ENCODE peak calls at places on chromosomes 1 and 21, in seven cellular contexts. O is ovary, S is GM23248, H is thoracic aorta, T is kidney, E is GM23338, N is heart left ventricle. Q is an unnamed sample.

GRCh38 chr1:233197940-233198339 is 97.6 kb downstream of the PCNX2 start:
- DNase-seq in O (no peak), E (no peak), T (no peak), S (no peak), H (no peak), N (no peak), Q (no peak)

GRCh38 chr1:8359617-8360481 is 41.9 kb downstream of the SLC45A1 start:
- DNase-seq in H (no peak), N (no peak), S (no peak), T (no peak), O (peak; percentile 26), E (no peak), Q (no peak)

GRCh38 chr1:34408011-34408410 is 231.3 kb downstream of the C1orf94 start:
- DNase-seq in N (no peak), S (peak; percentile 66), O (no peak), H (no peak), T (no peak), E (no peak), Q (no peak)

GRCh38 chr1:223319373-223319772 is 44.6 kb downstream of the SUSD4 start:
- DNase-seq in T (no peak), O (no peak), N (no peak), H (no peak), S (no peak), E (no peak), Q (no peak)

GRCh38 chr21:36747815-36748381 is 49.0 kb downstream of the SIM2 start:
- DNase-seq in N (peak; percentile 39), H (no peak), T (no peak), S (peak; percentile 68), O (no peak), E (peak; percentile 85), Q (peak; percentile 62)

GRCh38 chr1:119531606-119532323 is 24.8 kb downstream of the HSD3B1 start:
- DNase-seq in E (no peak), H (no peak), T (no peak), S (peak; percentile 56), O (no peak), N (no peak), Q (no peak)

GRCh38 chr1:2941040-2941439 is 80.2 kb upstream of the ACTRT2 start:
- DNase-seq in O (no peak), T (no peak), S (no peak), N (no peak), E (no peak), H (no peak), Q (no peak)

GRCh38 chr21:25342811-25343210 is 264.5 kb downstream of the MRPL39 start:
- DNase-seq in E (no peak), T (no peak), N (no peak), S (peak; percentile 43), O (no peak), H (no peak), Q (no peak)

GRCh38 chr21:45441431-45442255 is 36.7 kb downstream of the COL18A1 start:
- DNase-seq in T (peak; percentile 71), H (no peak), S (no peak), N (no peak), O (no peak), E (no peak), Q (no peak)

GRCh38 chr21:19198801-19199200 is 795.2 kb upstream of the TMPRSS15 start:
- DNase-seq in E (peak; percentile 13), S (no peak), T (no peak), H (no peak), N (no peak), O (no peak), Q (no peak)

GRCh38 chr1:215637041-215637573 is 70.0 kb downstream of the KCTD3 start:
- DNase-seq in O (no peak), T (no peak), S (peak; percentile 80), H (peak; percentile 9), E (no peak), N (no peak), Q (no peak)

GRCh38 chr1:181990730-181991129 is 70.8 kb downstream of the ZNF648 start:
- DNase-seq in N (no peak), E (no peak), H (no peak), S (no peak), O (no peak), T (no peak), Q (no peak)

GRCh38 chr1:89841507-89841906 is 20.7 kb downstream of the LRRC8D start:
- DNase-seq in S (no peak), N (no peak), E (no peak), O (no peak), H (no peak), T (no peak), Q (no peak)

DNA sequence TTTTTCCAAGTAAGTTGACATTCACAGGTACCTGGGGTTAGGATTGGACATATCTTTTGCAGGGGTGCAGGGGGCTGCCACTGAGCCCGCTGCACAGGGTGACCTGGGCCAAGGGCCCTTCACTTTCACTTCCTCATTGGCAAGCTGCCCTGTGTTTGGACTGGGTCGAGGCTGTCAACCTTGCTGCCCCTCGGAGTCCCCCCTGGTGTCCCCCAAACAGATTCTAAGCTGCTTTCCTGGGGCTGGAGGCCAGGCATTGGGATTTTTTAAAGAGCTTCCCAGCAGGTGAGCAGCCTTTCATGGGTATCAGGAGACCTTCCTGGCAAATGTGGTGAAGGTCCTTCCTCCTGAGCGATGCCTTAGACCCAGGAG is 7.9 kb upstream of the UMODL1 start:
- DNase-seq in H (no peak), T (peak; percentile 67), S (no peak), E (no peak), N (no peak), O (no peak), Q (no peak)
- H3K4me3 ChIP-seq in H (peak overlapping the region; percentile 5), T (no peak overlapping the region), S (no peak overlapping the region), E (no peak overlapping the region), N (no peak overlapping the region), O (no peak overlapping the region), Q (no peak overlapping the region)

DNA sequence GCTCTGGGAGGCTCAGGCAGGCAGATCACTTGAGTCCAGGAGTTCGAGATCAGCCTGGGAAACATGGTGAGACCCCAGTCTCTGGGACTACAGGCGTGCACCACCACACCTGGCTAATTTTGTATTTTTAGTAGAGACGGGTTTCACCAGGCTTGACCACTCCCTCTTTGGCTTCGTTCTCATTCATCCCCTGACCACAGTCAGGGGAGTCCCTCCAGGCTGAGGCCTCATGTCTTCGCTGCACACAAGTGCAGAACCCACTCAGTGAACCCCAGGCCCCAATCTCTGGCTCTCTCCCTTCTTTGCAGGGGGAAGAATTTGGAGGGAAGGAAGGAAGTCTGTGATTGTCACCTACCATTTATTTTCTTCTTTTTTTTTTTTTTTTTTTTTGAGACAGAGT is 9.2 kb upstream of the RPS6KA1 start:
- DNase-seq in T (peak; percentile 34), S (no peak), E (no peak), O (no peak), H (no peak), N (no peak), Q (no peak)
- H3K4me1 ChIP-seq in T (no peaks in the 10 kb centered on the region), S (no peaks in the 10 kb centered on the region), E (peaks cover 8% of the 10 kb centered on the region), O (no peaks in the 10 kb centered on the region), H (no peaks in the 10 kb centered on the region), N (no peaks in the 10 kb centered on the region), Q (peaks cover 4% of the 10 kb centered on the region)

DNA sequence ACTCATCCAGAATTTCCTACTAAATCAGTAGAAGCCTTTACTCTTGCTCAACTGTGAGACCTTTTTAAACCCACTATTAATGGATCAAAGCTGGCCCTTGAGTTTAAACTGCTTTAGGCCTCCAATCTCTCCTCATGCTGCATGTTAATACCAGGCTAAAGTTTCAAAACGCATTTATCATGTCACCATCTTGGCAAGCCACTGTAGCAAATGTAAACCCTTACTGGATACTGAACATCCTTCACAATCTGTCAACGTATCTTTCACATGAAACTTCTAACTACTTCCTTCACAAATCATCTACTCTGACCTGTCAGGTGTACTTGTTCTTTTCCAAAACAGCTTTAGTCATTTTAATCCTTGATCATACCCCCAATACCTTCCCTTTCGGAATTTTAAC is 3.0 kb downstream of the PAXBP1 start:
- DNase-seq in N (no peak), H (no peak), E (no peak), O (no peak), T (no peak), S (no peak), Q (no peak)
- H3K4me3 ChIP-seq in N (no peak overlapping the region), H (no peak overlapping the region), E (peak overlapping the region; percentile 83), O (no peak overlapping the region), T (no peak overlapping the region), S (peak overlapping the region; percentile 80), Q (no peak overlapping the region)

DNA sequence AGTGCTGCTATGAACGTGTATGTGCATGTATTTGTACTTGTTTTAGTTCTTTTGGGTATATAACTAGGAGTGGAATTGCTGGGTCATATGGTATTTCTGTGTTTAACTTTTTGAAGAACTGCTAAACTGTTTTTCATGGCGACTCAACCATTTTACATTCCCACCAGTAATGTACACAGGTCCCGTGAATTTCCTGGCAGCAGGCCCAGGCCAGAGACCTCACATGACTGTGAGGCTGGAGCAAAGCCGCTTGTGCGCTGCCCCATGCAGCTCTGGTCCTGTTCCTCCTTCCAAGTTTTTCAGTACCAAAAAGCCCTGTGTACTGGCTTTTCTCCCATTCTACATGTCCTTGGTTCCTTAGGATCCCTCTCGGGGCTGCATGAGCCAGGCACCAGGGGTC is 29.6 kb downstream of the ACOT11 start:
- DNase-seq in O (no peak), S (no peak), T (peak; percentile 90), E (no peak), H (no peak), N (peak; percentile 87), Q (peak; percentile 89)
- H3K4me1 ChIP-seq in O (peaks cover 26% of the 10 kb centered on the region), S (peaks cover 5% of the 10 kb centered on the region), T (peaks cover 38% of the 10 kb centered on the region), E (peaks cover 12% of the 10 kb centered on the region), H (peaks cover 41% of the 10 kb centered on the region), N (peaks cover 21% of the 10 kb centered on the region), Q (peaks cover 90% of the 10 kb centered on the region)

GRCh38 chr1:209585672-209586071 is 2.2 kb downstream of the CAMK1G start:
- DNase-seq in O (peak; percentile 70), H (no peak), T (peak; percentile 84), N (peak; percentile 51), S (peak; percentile 83), E (peak; percentile 63), Q (peak; percentile 55)
- H3K4me3 ChIP-seq in O (no peak overlapping the region), H (no peak overlapping the region), T (peak overlapping the region; percentile 50), N (no peak overlapping the region), S (peak overlapping the region; percentile 53), E (peak overlapping the region; percentile 56), Q (peak overlapping the region; percentile 27)

GRCh38 chr1:1891349-1892078 is 627 bp upstream of the GNB1 start:
- DNase-seq in N (peak; percentile 89), O (peak; percentile 78), T (peak; percentile 93), H (no peak), S (peak; percentile 83), E (peak; percentile 67), Q (peak; percentile 79)
- H3K4me1 ChIP-seq in N (peaks cover 35% of the 10 kb centered on the region), O (peaks cover 23% of the 10 kb centered on the region), T (peaks cover 15% of the 10 kb centered on the region), H (peaks cover 67% of the 10 kb centered on the region), S (peaks cover 39% of the 10 kb centered on the region), E (peaks cover 34% of the 10 kb centered on the region), Q (peaks cover 78% of the 10 kb centered on the region)

GRCh38 chr1:173206816-173207595 is at the start of gene TNFSF4:
- DNase-seq in E (peak; percentile 8), O (peak; percentile 32), N (no peak), T (no peak), H (no peak), S (peak; percentile 62), Q (peak; percentile 17)
- H3K4me3 ChIP-seq in E (no peak within 1 kb of the TSS), O (no peak within 1 kb of the TSS), N (no peak within 1 kb of the TSS), T (no peak within 1 kb of the TSS), H (peak within 1 kb of the TSS; percentile 59), S (peak within 1 kb of the TSS; percentile 60), Q (peak within 1 kb of the TSS; percentile 17)

DNA sequence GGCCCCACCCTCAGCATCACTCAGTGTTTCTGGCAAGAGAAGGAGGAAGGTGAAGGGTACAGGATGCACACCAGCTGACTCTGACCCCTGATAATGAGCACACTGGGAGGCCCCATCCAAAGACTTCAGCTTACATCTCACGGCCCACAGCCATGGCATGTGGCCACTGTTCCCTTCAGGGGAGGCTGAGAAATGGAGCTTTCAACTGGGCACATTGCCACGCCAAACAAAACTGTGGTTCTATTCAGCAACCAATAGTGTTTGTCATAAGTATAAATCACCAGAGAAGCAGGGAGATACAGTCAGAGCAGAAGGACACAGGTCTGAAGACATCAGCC is 12.7 kb upstream of the TRAF3IP3 start:
- DNase-seq in H (no peak), E (no peak), N (peak; percentile 38), O (peak; percentile 51), T (peak; percentile 61), S (peak; percentile 58), Q (peak; percentile 42)
- H3K4me1 ChIP-seq in H (no peaks in the 10 kb centered on the region), E (peaks cover 4% of the 10 kb centered on the region), N (peaks cover 29% of the 10 kb centered on the region), O (peaks cover 13% of the 10 kb centered on the region), T (peaks cover 19% of the 10 kb centered on the region), S (peaks cover 19% of the 10 kb centered on the region), Q (peaks cover 52% of the 10 kb centered on the region)